ENCODE peak calls at places on chromosomes 12 and 14, in seven cellular contexts. A, N, O, H, L, D and Y are unnamed samples.

GRCh38 chr12:67419810-67420209 is 150.7 kb downstream of the CAND1 start:
- DNase-seq in A (no peak), N (peak), L (no peak), D (no peak), O (no peak), H (peak), Y (no peak)

GRCh38 chr12:132437252-132438138 is 52.5 kb upstream of the FBRSL1 start:
- DNase-seq in H (peak), L (no peak), N (peak), A (no peak), O (peak), D (no peak), Y (no peak)

GRCh38 chr12:65319680-65320193 is 41.3 kb downstream of the MSRB3 start:
- DNase-seq in A (no peak), O (peak), L (no peak), H (no peak), D (no peak), N (no peak), Y (no peak)

GRCh38 chr12:38159092-38159551 is 157.5 kb upstream of the ALG10B start:
- DNase-seq in A (no peak), L (no peak), H (no peak), O (no peak), N (no peak), D (no peak), Y (no peak)

GRCh38 chr12:10031771-10032175 is 1.3 kb downstream of the CLEC9A start:
- DNase-seq in L (peak), D (no peak), H (peak), A (no peak), N (peak), O (no peak), Y (no peak)

GRCh38 chr14:94423465-94424056 is 29.0 kb downstream of the SERPINA11 start:
- DNase-seq in N (peak), D (peak), H (peak), A (peak), L (peak), O (peak), Y (no peak)

GRCh38 chr14:24072436-24072835 is 1.1 kb downstream of the CPNE6 start:
- DNase-seq in O (peak), H (no peak), A (no peak), N (no peak), L (no peak), D (no peak), Y (no peak)

GRCh38 chr12:19712041-19712440 is 272.7 kb downstream of the AEBP2 start:
- DNase-seq in D (no peak), O (no peak), H (no peak), A (no peak), N (no peak), L (peak), Y (peak)

GRCh38 chr12:1117970-1118563 is 127.0 kb downstream of the ERC1 start:
- DNase-seq in O (peak), H (peak), A (peak), L (peak), D (peak), N (peak), Y (peak)

GRCh38 chr12:12685305-12685704 is 10.7 kb downstream of the GPR19 start:
- DNase-seq in A (no peak), H (peak), D (no peak), O (peak), N (peak), L (no peak), Y (no peak)

GRCh38 chr12:48958049-48958388 is 732 bp upstream of the ARF3 start:
- DNase-seq in H (no peak), N (no peak), A (no peak), L (no peak), O (no peak), D (no peak), Y (no peak)

GRCh38 chr12:14896477-14897184 is 11.0 kb upstream of the MGP start:
- DNase-seq in A (no peak), N (no peak), D (no peak), L (peak), O (no peak), H (no peak), Y (no peak)

GRCh38 chr14:96221841-96222240 is 17.2 kb downstream of the BDKRB2 start:
- DNase-seq in A (no peak), D (no peak), L (no peak), N (no peak), H (no peak), O (no peak), Y (no peak)

GRCh38 chr12:77830502-77830901 is at the start of gene NAV3:
- DNase-seq in A (no peak), L (peak), D (no peak), N (no peak), O (no peak), H (no peak), Y (no peak)

GRCh38 chr14:60862283-60862682 is 118.6 kb downstream of the TRMT5 start:
- DNase-seq in O (peak), L (no peak), H (no peak), A (peak), N (no peak), D (no peak), Y (no peak)

GRCh38 chr12:68497702-68498101 is 113.0 kb upstream of the RAP1B start:
- DNase-seq in O (no peak), L (peak), A (no peak), H (no peak), N (no peak), D (no peak), Y (no peak)

GRCh38 chr12:82647853-82648252 is 38.9 kb upstream of the TMTC2 start:
- DNase-seq in A (no peak), L (no peak), O (no peak), N (no peak), H (no peak), D (no peak), Y (no peak)

GRCh38 chr14:100400115-100400514 is 77.0 kb downstream of the SLC25A47 start:
- DNase-seq in H (no peak), A (no peak), L (no peak), O (peak), N (no peak), D (no peak), Y (no peak)

GRCh38 chr14:106622200-106622745 is 1095.9 kb downstream of the TMEM121 start:
- DNase-seq in A (no peak), O (no peak), D (no peak), L (no peak), H (no peak), N (no peak), Y (no peak)

GRCh38 chr12:26787125-26787495 is 45.9 kb downstream of the ITPR2 start:
- DNase-seq in L (peak), A (no peak), D (no peak), N (peak), O (no peak), H (no peak), Y (no peak)

GRCh38 chr14:84397621-84398020 is 1132.3 kb upstream of the FLRT2 start:
- DNase-seq in A (no peak), L (no peak), O (no peak), H (no peak), D (no peak), N (no peak), Y (no peak)

DNA sequence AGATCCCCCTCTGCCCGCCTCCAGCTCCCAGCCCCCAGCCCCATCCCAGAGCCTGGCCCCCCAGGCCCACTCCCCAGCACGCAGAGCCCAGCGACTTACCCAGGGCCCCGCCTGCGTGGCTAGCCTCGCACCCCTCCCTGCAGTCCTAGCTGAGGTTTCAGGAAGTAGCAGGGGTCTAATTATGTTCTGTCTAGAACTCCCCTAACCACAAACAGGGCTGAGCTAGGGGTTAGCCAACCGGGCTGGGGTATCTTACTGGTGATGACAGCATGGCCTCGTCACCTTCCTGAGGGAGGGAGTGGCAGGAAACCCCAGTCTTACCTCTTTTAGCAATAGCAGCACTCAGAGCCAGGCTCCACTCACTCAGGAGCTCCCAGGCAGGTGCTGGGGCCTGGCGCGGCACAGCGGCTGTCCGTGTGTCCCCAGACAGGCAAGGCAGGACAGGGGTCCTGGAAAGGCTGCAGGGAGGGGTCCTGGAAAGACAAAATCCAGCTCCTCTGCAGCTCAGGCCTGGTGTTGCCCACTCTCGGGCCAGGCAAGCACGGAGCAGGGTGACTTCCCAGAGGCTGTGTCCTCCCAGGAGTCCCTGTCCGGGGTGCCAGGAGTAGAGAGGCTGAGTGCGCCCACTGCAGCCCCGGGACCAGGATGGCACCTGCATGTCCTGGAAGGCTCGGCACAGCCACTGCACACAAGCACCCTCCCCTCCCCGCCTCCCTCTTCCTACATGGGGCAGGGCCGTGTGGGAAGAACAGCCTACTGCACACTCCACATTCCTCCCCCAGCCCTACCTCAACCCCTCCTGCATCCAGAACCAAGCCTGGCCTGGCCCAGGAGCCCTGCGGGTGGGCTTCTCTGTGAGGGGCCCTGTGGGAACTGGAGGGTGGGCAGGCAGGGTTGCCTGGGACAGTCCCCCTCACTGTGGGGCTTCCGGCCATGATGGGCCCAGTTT is at the start of gene GPR132:
- DNase-seq in O (peak), D (peak), N (no peak), H (peak), L (peak), A (peak), Y (peak)
- H3K27ac ChIP-seq in O (peak), D (peak), N (no peak), H (no peak), L (no peak), A (peak), Y (peak)

DNA sequence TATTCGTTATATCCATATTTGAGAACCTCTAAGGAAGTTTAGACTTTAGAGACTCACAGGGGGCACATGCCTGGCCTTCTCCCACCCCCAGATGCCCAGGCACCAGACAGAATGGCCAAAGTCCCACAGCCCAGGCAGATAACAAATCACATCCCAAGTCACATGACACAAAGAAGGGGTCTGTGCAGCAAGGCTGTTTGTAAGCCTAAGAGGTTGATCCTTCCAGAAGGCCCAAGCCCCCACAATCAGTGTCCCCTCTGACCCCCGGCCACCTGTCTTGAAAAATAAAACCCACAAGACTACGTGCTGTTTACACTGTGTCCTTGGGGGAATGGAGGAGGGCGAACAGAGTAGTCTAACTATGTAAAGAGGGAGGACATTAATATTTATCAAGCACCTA is 5.1 kb downstream of the CTDSP2 start:
- DNase-seq in N (no peak), D (no peak), A (no peak), L (no peak), H (no peak), O (no peak), Y (no peak)
- H3K27ac ChIP-seq in N (no peak), D (peak), A (peak), L (peak), H (no peak), O (peak), Y (peak)

DNA sequence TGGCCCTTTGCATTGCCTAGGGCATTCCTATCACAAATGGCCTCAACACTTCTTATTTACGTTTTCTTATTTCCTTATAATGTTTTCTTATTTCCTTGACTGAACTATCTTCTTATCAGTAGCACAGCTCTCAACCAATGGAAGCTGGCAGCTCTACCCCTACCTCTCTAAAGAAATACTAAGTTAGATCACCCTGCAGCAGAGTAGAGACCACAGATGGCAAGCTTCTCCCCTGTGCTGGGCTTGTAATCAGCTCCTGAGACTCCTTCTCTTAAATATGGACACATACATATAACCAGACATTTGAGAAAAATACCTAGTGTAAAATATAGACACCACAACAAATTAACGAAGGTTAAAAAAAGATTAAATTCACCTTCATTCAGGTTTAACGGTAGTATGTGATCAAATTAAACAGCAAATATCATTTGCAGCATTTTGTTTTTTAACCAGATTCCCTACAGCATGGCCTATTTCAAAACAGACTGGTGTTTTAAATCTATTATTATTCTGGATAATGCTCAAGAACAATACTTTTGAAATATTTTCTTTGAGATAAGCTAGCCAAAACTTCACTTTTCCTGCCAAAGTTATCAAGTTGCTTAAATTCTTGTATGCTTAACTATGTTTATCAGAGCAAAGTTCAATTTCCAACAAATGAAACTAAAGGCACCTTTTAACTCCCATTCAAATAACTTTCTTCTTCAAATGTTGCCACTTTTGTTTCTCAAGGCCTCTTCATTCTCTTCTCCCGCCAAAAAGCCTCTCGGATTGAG is 54.3 kb downstream of the SLC41A2 start:
- DNase-seq in O (peak), H (no peak), A (no peak), L (peak), D (no peak), N (no peak), Y (no peak)
- H3K27ac ChIP-seq in O (peak), H (no peak), A (no peak), L (no peak), D (no peak), N (no peak), Y (peak)

GRCh38 chr12:120211243-120211903 is 10.5 kb upstream of the RPLP0 start:
- DNase-seq in H (no peak), D (no peak), O (no peak), L (no peak), A (no peak), N (no peak), Y (no peak)
- H3K27ac ChIP-seq in H (no peak), D (no peak), O (no peak), L (no peak), A (no peak), N (no peak), Y (no peak)

DNA sequence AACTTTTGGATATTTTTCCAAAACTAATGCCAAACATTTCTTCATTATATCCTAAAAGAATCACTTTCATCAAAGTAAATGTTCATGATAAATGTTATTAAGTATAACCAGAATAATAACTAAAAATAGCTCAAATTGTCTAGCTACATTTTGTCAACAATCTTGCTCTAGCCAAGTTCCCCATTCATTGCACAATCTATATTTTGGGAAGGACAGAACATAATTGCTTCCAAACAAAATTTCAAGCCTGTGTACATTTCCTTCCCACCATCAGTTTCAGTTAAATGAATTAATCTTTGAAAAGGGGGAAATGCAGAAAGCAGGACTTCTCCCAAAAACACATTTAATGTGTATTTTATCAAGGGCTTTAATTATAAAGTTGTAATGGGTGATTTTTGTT is 98.0 kb upstream of the PLEKHG7 start:
- DNase-seq in D (no peak), N (no peak), A (no peak), O (no peak), L (no peak), H (no peak), Y (no peak)
- H3K27ac ChIP-seq in D (peak), N (no peak), A (no peak), O (peak), L (no peak), H (no peak), Y (peak)